ENCODE peak calls at places on chromosome 11, in six cellular contexts. M, A, C, T, O and B are unnamed samples.

GRCh38 chr11:95506777-95507176 is 275.8 kb upstream of the SESN3 start:
- DNase-seq in M (no peak), A (no peak), C (no peak), T (no peak), O (peak), B (no peak)

GRCh38 chr11:94706211-94706610 is 61.9 kb upstream of the AMOTL1 start:
- DNase-seq in M (no peak), A (peak), C (no peak), T (no peak), O (no peak), B (no peak)

GRCh38 chr11:2885017-2885675 is 429 bp downstream of the CDKN1C start:
- DNase-seq in M (peak), A (peak), C (no peak), T (peak), O (no peak), B (no peak)

GRCh38 chr11:7667460-7667859 is 5.8 kb downstream of the CYB5R2 start:
- DNase-seq in M (no peak), A (no peak), C (no peak), T (no peak), O (no peak), B (no peak)

GRCh38 chr11:18754308-18754707 is 28.3 kb upstream of the IGSF22 start:
- DNase-seq in M (no peak), A (no peak), C (no peak), T (no peak), O (no peak), B (no peak)

GRCh38 chr11:72070486-72070885 is 9.9 kb downstream of the NUMA1 start:
- DNase-seq in M (no peak), A (no peak), C (no peak), T (no peak), O (no peak), B (no peak)

GRCh38 chr11:91730071-91730470 is 494.5 kb upstream of the FAT3 start:
- DNase-seq in M (no peak), A (no peak), C (no peak), T (no peak), O (no peak), B (no peak)

GRCh38 chr11:86132667-86133310 is 63.9 kb upstream of the PICALM start:
- DNase-seq in M (no peak), A (no peak), C (no peak), T (no peak), O (no peak), B (no peak)

GRCh38 chr11:115462757-115463156 is 41.5 kb downstream of the CADM1 start:
- DNase-seq in M (no peak), A (no peak), C (no peak), T (no peak), O (no peak), B (no peak)

GRCh38 chr11:134661660-134662059 is 249.6 kb upstream of the B3GAT1 start:
- DNase-seq in M (no peak), A (no peak), C (no peak), T (no peak), O (no peak), B (no peak)

GRCh38 chr11:104883342-104883741 is 14.9 kb downstream of the CASP12 start:
- DNase-seq in M (no peak), A (no peak), C (no peak), T (no peak), O (no peak), B (no peak)

GRCh38 chr11:34656062-34656720 is 35.3 kb downstream of the EHF start:
- DNase-seq in M (no peak), A (no peak), C (no peak), T (no peak), O (no peak), B (no peak)

GRCh38 chr11:124233376-124233775 is 7.5 kb upstream of the OR8G1 start:
- DNase-seq in M (no peak), A (no peak), C (no peak), T (no peak), O (no peak), B (no peak)

GRCh38 chr11:9755561-9755960 is 91.7 kb downstream of the SWAP70 start:
- DNase-seq in M (no peak), A (no peak), C (no peak), T (no peak), O (peak), B (no peak)

GRCh38 chr11:69665669-69666068 is 9.5 kb downstream of the LTO1 start:
- DNase-seq in M (no peak), A (no peak), C (no peak), T (no peak), O (no peak), B (no peak)

GRCh38 chr11:93000511-93001476 is 31.3 kb downstream of the MTNR1B start:
- DNase-seq in M (no peak), A (no peak), C (no peak), T (no peak), O (peak), B (no peak)

GRCh38 chr11:64180871-64181270 is 5.1 kb upstream of the STIP1 start:
- DNase-seq in M (no peak), A (no peak), C (no peak), T (no peak), O (no peak), B (no peak)

GRCh38 chr11:125062931-125063428 is at the start of gene SLC37A2:
- DNase-seq in M (no peak), A (peak), C (peak), T (peak), O (peak), B (peak)

GRCh38 chr11:87445002-87445401 is 407.3 kb downstream of the TMEM135 start:
- DNase-seq in M (no peak), A (no peak), C (no peak), T (no peak), O (peak), B (no peak)

GRCh38 chr11:12319734-12320387 is 57.5 kb upstream of the PARVA start:
- DNase-seq in M (peak), A (no peak), C (no peak), T (peak), O (no peak), B (no peak)

GRCh38 chr11:97743205-97743742 is 1277.5 kb upstream of the CNTN5 start:
- DNase-seq in M (no peak), A (no peak), C (no peak), T (no peak), O (no peak), B (no peak)

GRCh38 chr11:6315811-6316425 is 4.4 kb downstream of the CAVIN3 start:
- DNase-seq in M (peak), A (peak), C (peak), T (peak), O (peak), B (peak)

GRCh38 chr11:93986716-93987115 is 34.4 kb upstream of the HEPHL1 start:
- DNase-seq in M (peak), A (no peak), C (no peak), T (no peak), O (no peak), B (no peak)

GRCh38 chr11:986270-986951 is 50.1 kb downstream of the MUC6 start:
- DNase-seq in M (no peak), A (no peak), C (no peak), T (no peak), O (no peak), B (no peak)

GRCh38 chr11:6705905-6706535 is 22.9 kb upstream of the MRPL17 start:
- DNase-seq in M (no peak), A (no peak), C (peak), T (no peak), O (peak), B (peak)

GRCh38 chr11:11476499-11476898 is 123.4 kb upstream of the CSNK2A3 start:
- DNase-seq in M (no peak), A (no peak), C (no peak), T (no peak), O (no peak), B (no peak)

GRCh38 chr11:71951741-71952310 is 23.0 kb downstream of the RNF121 start:
- DNase-seq in M (no peak), A (no peak), C (no peak), T (no peak), O (no peak), B (no peak)

GRCh38 chr11:2583605-2583958 is 116.2 kb downstream of the KCNQ1OT1 start:
- DNase-seq in M (no peak), A (no peak), C (no peak), T (no peak), O (no peak), B (no peak)

GRCh38 chr11:122681070-122681469 is 25.5 kb downstream of the UBASH3B start:
- DNase-seq in M (no peak), A (no peak), C (no peak), T (no peak), O (no peak), B (no peak)

GRCh38 chr11:21476588-21476987 is 716.3 kb upstream of the ANO5 start:
- DNase-seq in M (no peak), A (no peak), C (no peak), T (no peak), O (no peak), B (no peak)

GRCh38 chr11:27718853-27719574 is 18.8 kb upstream of the BDNF start:
- DNase-seq in M (no peak), A (peak), C (no peak), T (peak), O (peak), B (no peak)

GRCh38 chr11:5690736-5691135 is 1.1 kb downstream of the TRIM22 start:
- DNase-seq in M (no peak), A (no peak), C (peak), T (no peak), O (peak), B (peak)

GRCh38 chr11:129766858-129767604 is 48.6 kb upstream of the TMEM45B start:
- DNase-seq in M (peak), A (no peak), C (no peak), T (no peak), O (peak), B (peak)

GRCh38 chr11:110311783-110312578 is 15.6 kb upstream of the RDX start:
- DNase-seq in M (no peak), A (no peak), C (no peak), T (no peak), O (peak), B (peak)

GRCh38 chr11:23021287-23021863 is 161.1 kb upstream of the CCDC179 start:
- DNase-seq in M (no peak), A (no peak), C (peak), T (peak), O (peak), B (peak)

GRCh38 chr11:118552341-118552740 is 13.4 kb downstream of the IFT46 start:
- DNase-seq in M (no peak), A (no peak), C (no peak), T (no peak), O (no peak), B (no peak)